ENCODE peak calls at places on chromosomes 3 and 15, in five cellular contexts. V is H9, Z is mesenchymal stem cell, Q is mesendoderm, B is IMR-90. D is an unnamed sample. For H3K4me1, the result is how much of the 10 kb centered on the place peaks cover.

GRCh38 chr15:65821070-65821469 is 29.0 kb upstream of the DENND4A start:
- DNase-seq in V (no peak), Z (no peak), Q (no peak), B (no peak), D (no peak)

GRCh38 chr3:47780727-47781325 is 867 bp downstream of the SMARCC1 start:
- DNase-seq in V (no peak), Z (peak), Q (no peak), B (peak), D (no peak)

GRCh38 chr3:59043391-59043790 is 6.4 kb downstream of the CFAP20DC start:
- DNase-seq in V (no peak), Z (no peak), Q (peak), B (no peak), D (no peak)

GRCh38 chr3:151346292-151346691 is 16.9 kb upstream of the P2RY13 start:
- DNase-seq in V (no peak), Z (no peak), Q (no peak), B (no peak), D (no peak)

GRCh38 chr3:74537857-74538256 is 76.6 kb downstream of the CNTN3 start:
- DNase-seq in V (no peak), Z (no peak), Q (no peak), B (no peak), D (no peak)

GRCh38 chr3:129063841-129064482 is 3.4 kb downstream of the GP9 start:
- DNase-seq in V (no peak), Z (no peak), Q (no peak), B (no peak), D (no peak)

GRCh38 chr3:132822837-132823236 is 100.6 kb upstream of the NPHP3 start:
- DNase-seq in V (no peak), Z (no peak), Q (no peak), B (no peak), D (no peak)

GRCh38 chr3:40924559-40925058 is 274.7 kb upstream of the CTNNB1 start:
- DNase-seq in V (no peak), Z (no peak), Q (no peak), B (no peak), D (no peak)

GRCh38 chr15:70014860-70015490 is 82.7 kb downstream of the TLE3 start:
- DNase-seq in V (peak), Z (no peak), Q (peak), B (no peak), D (no peak)

GRCh38 chr3:191020730-191021405 is 158.4 kb upstream of the GMNC start:
- DNase-seq in V (no peak), Z (no peak), Q (no peak), B (peak), D (no peak)

GRCh38 chr3:94525039-94525438 is 462.2 kb downstream of the NSUN3 start:
- DNase-seq in V (peak), Z (peak), Q (peak), B (peak), D (peak)

GRCh38 chr15:57915827-57916531 is 149.5 kb downstream of the ALDH1A2 start:
- DNase-seq in V (no peak), Z (no peak), Q (no peak), B (no peak), D (no peak)

GRCh38 chr3:129031476-129032215 is 28.9 kb upstream of the GP9 start:
- DNase-seq in V (no peak), Z (no peak), Q (no peak), B (no peak), D (no peak)

GRCh38 chr15:67878647-67879293 is 38.9 kb upstream of the RNU6-1 start:
- DNase-seq in V (no peak), Z (no peak), Q (no peak), B (no peak), D (no peak)

GRCh38 chr15:75043509-75044257 is 20.3 kb downstream of the PPCDC start:
- DNase-seq in V (no peak), Z (peak), Q (no peak), B (peak), D (peak)

GRCh38 chr15:66249623-66250174 is 3.9 kb downstream of the MEGF11 start:
- DNase-seq in V (no peak), Z (no peak), Q (no peak), B (no peak), D (no peak)

GRCh38 chr3:57911588-57911987 is 96.6 kb upstream of the FLNB start:
- DNase-seq in V (no peak), Z (peak), Q (no peak), B (peak), D (peak)

GRCh38 chr3:42652611-42653302 is 740 bp upstream of the ZBTB47 start:
- DNase-seq in V (peak), Z (peak), Q (peak), B (peak), D (peak)

GRCh38 chr3:171248426-171249115 is 211.6 kb downstream of the TNIK start:
- DNase-seq in V (no peak), Z (no peak), Q (no peak), B (no peak), D (no peak)

GRCh38 chr3:171249171-171249692 is 211.0 kb downstream of the TNIK start:
- DNase-seq in V (no peak), Z (no peak), Q (no peak), B (no peak), D (no peak)

GRCh38 chr3:171256445-171257250 is 203.6 kb downstream of the TNIK start:
- DNase-seq in V (no peak), Z (no peak), Q (no peak), B (peak), D (no peak)

GRCh38 chr3:171255236-171255806 is 204.9 kb downstream of the TNIK start:
- DNase-seq in V (no peak), Z (no peak), Q (peak), B (no peak), D (no peak)

DNA sequence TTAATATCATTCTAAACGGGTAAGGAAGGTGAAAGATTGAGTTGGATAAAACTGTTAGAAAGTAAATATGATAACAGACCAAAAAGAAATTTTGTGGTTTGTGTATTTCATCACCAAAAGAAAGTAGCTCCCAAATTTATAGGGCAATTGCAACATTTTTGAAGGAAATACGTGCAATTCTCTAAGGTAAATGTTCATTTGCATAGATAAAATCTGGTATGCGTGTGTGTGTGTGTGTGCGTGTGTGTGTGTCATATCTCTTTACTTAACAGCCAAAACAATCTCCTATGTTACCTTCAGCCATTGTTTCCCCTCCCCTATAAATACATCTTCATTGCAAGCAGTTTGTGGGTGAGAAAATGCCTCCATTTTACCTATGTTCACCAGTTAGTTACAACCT is 208.4 kb downstream of the TNIK start:
- DNase-seq in V (no peak), Z (no peak), Q (peak), B (no peak), D (peak)
- H3K4me1 ChIP-seq in V (under half), Z (under half), Q (under half), B (under half), D (under half)

GRCh38 chr3:189360291-189360690 is 188.5 kb downstream of the TPRG1 start:
- DNase-seq in V (no peak), Z (no peak), Q (no peak), B (no peak), D (peak)
- H2AK5ac ChIP-seq in V (no peak), Z (no peak), Q (no peak), B (no peak), D (no peak)

GRCh38 chr15:98647026-98647773 is 1.1 kb upstream of the IGF1R start:
- DNase-seq in V (peak), Z (peak), Q (peak), B (peak), D (peak)
- H2BK5ac ChIP-seq in V (no peak), Z (no peak), Q (peak), B (no peak), D (peak)

GRCh38 chr3:159922861-159923312 is 65.7 kb upstream of the IL12A start:
- DNase-seq in V (no peak), Z (no peak), Q (no peak), B (no peak), D (no peak)
- H3K4me1 ChIP-seq in V (under half), Z (under half), Q (under half), B (under half), D (under half)

GRCh38 chr3:195154793-195155535 is 116.0 kb downstream of the XXYLT1 start:
- DNase-seq in V (no peak), Z (peak), Q (peak), B (peak), D (no peak)
- H2AK5ac ChIP-seq in V (no peak), Z (no peak), Q (no peak), B (peak), D (no peak)

D was measured in trophoblast cell.